ENCODE peak calls at places on chromosomes 7 and 10, in five cellular contexts. Z is body of pancreas, D is heart left ventricle, H is right lobe of liver, K is transverse colon. G is an unnamed sample.

GRCh38 chr10:20885678-20886077 is 11.4 kb downstream of the NEBL start:
- DNase-seq in D (no peak), H (no peak), K (no peak), Z (peak), G (no peak)

GRCh38 chr7:10662491-10662890 is 311.2 kb upstream of the PHF14 start:
- DNase-seq in Z (no peak), K (no peak), H (no peak), D (no peak), G (no peak)

GRCh38 chr10:3902054-3902808 is 117.2 kb upstream of the KLF6 start:
- DNase-seq in D (peak), K (peak), Z (peak), H (no peak), G (no peak)

GRCh38 chr10:79442171-79443040 is 3.0 kb downstream of the ZCCHC24 start:
- DNase-seq in D (no peak), Z (no peak), K (no peak), H (peak), G (no peak)

GRCh38 chr7:12690041-12690878 is 2.8 kb downstream of the ARL4A start:
- DNase-seq in K (no peak), Z (no peak), H (no peak), D (no peak), G (no peak)

GRCh38 chr7:108598858-108599257 is 29.2 kb downstream of the DNAJB9 start:
- DNase-seq in D (no peak), Z (no peak), H (no peak), K (no peak), G (no peak)

GRCh38 chr7:111730476-111731300 is 168.4 kb upstream of the IMMP2L start:
- DNase-seq in H (no peak), D (no peak), K (no peak), Z (no peak), G (no peak)

GRCh38 chr10:27535312-27535711 is 31.2 kb downstream of the RAB18 start:
- DNase-seq in Z (no peak), H (no peak), D (no peak), K (no peak), G (no peak)

GRCh38 chr7:28016297-28016696 is 164.3 kb downstream of the JAZF1 start:
- DNase-seq in Z (no peak), K (no peak), H (no peak), D (no peak), G (no peak)

GRCh38 chr7:54259185-54259584 is 283.0 kb upstream of the VSTM2A start:
- DNase-seq in Z (no peak), K (no peak), H (no peak), D (no peak), G (no peak)

GRCh38 chr10:22624289-22624738 is 90.1 kb downstream of the PIP4K2A start:
- DNase-seq in K (no peak), D (no peak), Z (no peak), H (no peak), G (no peak)

GRCh38 chr7:54664235-54665228 is 94.5 kb downstream of the SEC61G start:
- DNase-seq in D (peak), K (peak), H (peak), Z (peak), G (peak)

GRCh38 chr10:16890691-16891090 is 73.5 kb upstream of the RSU1 start:
- DNase-seq in H (no peak), D (no peak), Z (peak), K (no peak), G (no peak)

GRCh38 chr10:16891375-16892313 is 74.4 kb upstream of the RSU1 start:
- DNase-seq in H (no peak), Z (peak), D (peak), K (peak), G (peak)

GRCh38 chr10:16896993-16897392 is 79.8 kb upstream of the RSU1 start:
- DNase-seq in D (no peak), Z (no peak), K (no peak), H (no peak), G (no peak)

GRCh38 chr10:16893664-16894063 is 76.4 kb upstream of the RSU1 start:
- DNase-seq in K (no peak), H (no peak), D (no peak), Z (no peak), G (no peak)

DNA sequence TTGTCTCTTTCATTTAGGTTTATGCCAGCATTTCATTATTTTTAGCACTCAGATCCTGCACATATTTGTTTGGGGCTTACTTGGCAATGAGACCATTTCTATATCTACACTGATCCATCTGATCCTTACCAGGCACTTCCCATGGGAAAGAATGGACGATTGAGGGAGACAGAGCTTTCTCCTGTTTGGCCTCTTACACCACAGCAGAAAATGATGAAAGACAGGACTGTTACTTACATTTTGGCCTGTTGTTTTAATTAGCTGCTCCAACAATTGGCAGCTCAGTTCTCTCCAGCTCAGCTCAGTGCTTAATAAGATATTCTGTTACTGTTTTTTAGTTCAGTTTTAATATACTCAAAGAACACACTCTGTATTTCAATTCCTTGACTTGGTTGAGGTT is 77.6 kb upstream of the RSU1 start:
- DNase-seq in K (no peak), H (no peak), Z (no peak), D (no peak), G (no peak)
- TF ChIP-seq POLR2A in K (no peak), H (no peak), Z (no peak), D (no peak), G (no peak)

DNA sequence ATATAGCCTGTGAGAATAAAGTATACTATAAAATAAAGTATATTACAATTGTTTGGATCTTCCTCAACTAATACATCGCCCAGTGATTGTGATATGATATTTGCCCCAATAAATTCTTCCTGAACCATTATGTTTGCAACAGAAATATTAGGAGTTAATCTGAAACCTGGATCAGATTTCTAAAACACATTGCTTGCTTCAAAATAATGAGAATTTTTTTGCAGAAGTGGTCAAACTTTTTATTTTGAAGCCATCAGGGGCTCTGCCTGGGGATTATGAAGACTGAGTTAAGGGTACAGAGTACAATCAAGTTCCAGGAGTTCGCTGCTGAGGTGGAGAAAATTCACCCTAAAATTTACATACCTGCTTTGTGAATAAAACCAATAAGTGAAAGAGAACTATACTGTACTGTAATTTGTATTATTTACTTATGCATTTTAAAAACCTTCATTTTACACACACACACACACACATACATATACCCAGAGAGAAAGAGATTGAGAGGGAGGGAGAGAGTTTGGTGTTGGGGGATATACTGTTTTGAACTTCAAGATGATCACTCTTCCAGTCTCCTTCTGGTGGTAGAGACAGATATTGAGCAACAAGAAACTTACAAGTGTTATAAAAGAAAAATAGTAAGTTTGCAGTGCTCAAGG is 91.9 kb downstream of the CPED1 start:
- DNase-seq in D (no peak), K (no peak), Z (no peak), H (no peak), G (no peak)
- TF ChIP-seq POLR2A in D (no peak), K (no peak), Z (no peak), H (no peak), G (no peak)

GRCh38 chr10:101587725-101588614 is at the start of the genes DPCD and POLL:
- DNase-seq in Z (peak), D (peak), K (peak), H (peak), G (peak)
- TF ChIP-seq POLR2A in Z (no peak), D (no peak), K (no peak), H (no peak), G (no peak)

GRCh38 chr7:155979566-155979965 is 167.3 kb upstream of the SHH start:
- DNase-seq in H (no peak), K (no peak), Z (no peak), D (no peak), G (peak)
- TF ChIP-seq POLR2A in H (no peak), K (no peak), Z (no peak), D (no peak), G (no peak)

G was measured in stomach.